ENCODE peak calls at places on chromosomes 2 and 18, in six cellular contexts. One of them, this sample, is unnamed.

GRCh38 chr18:10135302-10135926 is 221.6 kb downstream of the VAPA start:
- DNase-seq in psoas muscle: no peak
- DNase-seq in cardiac muscle cell: no peak
- DNase-seq in endodermal cell: no peak
- DNase-seq in sigmoid colon: no peak
- DNase-seq in CD8-positive, alpha-beta T cell: no peak
- DNase-seq in this sample: no peak

GRCh38 chr2:714005-714741 is 37.0 kb upstream of the TMEM18 start:
- DNase-seq in endodermal cell: peak; percentile 87
- DNase-seq in CD8-positive, alpha-beta T cell: peak; percentile 14
- DNase-seq in sigmoid colon: no peak
- DNase-seq in cardiac muscle cell: peak; percentile 77
- DNase-seq in psoas muscle: no peak
- DNase-seq in this sample: no peak

GRCh38 chr2:145421841-145422240 is 901.9 kb upstream of the ZEB2 start:
- DNase-seq in cardiac muscle cell: no peak
- DNase-seq in psoas muscle: no peak
- DNase-seq in CD8-positive, alpha-beta T cell: no peak
- DNase-seq in sigmoid colon: no peak
- DNase-seq in endodermal cell: no peak
- DNase-seq in this sample: no peak

GRCh38 chr2:44770221-44771187 is 171.0 kb upstream of the SIX3 start:
- DNase-seq in sigmoid colon: no peak
- DNase-seq in CD8-positive, alpha-beta T cell: no peak
- DNase-seq in endodermal cell: peak; percentile 68
- DNase-seq in cardiac muscle cell: no peak
- DNase-seq in psoas muscle: no peak
- DNase-seq in this sample: no peak

GRCh38 chr2:104286806-104287205 is 567.1 kb upstream of the POU3F3 start:
- DNase-seq in cardiac muscle cell: peak; percentile 5
- DNase-seq in psoas muscle: no peak
- DNase-seq in endodermal cell: peak; percentile 78
- DNase-seq in sigmoid colon: no peak
- DNase-seq in CD8-positive, alpha-beta T cell: no peak
- DNase-seq in this sample: no peak

GRCh38 chr18:48031011-48031480 is 100.6 kb upstream of the SMAD2 start:
- DNase-seq in sigmoid colon: peak; percentile 65
- DNase-seq in psoas muscle: no peak
- DNase-seq in endodermal cell: peak; percentile 87
- DNase-seq in CD8-positive, alpha-beta T cell: no peak
- DNase-seq in cardiac muscle cell: peak; percentile 77
- DNase-seq in this sample: no peak

GRCh38 chr18:52387246-52387645 is 47.2 kb downstream of the DCC start:
- DNase-seq in cardiac muscle cell: no peak
- DNase-seq in psoas muscle: no peak
- DNase-seq in CD8-positive, alpha-beta T cell: no peak
- DNase-seq in sigmoid colon: no peak
- DNase-seq in endodermal cell: no peak
- DNase-seq in this sample: no peak

GRCh38 chr2:144115892-144116291 is 404.0 kb downstream of the ZEB2 start:
- DNase-seq in sigmoid colon: no peak
- DNase-seq in cardiac muscle cell: no peak
- DNase-seq in endodermal cell: no peak
- DNase-seq in CD8-positive, alpha-beta T cell: no peak
- DNase-seq in psoas muscle: no peak
- DNase-seq in this sample: no peak

GRCh38 chr2:68251855-68252406 is 401 bp downstream of the PPP3R1 start:
- DNase-seq in cardiac muscle cell: peak; percentile 56
- DNase-seq in psoas muscle: peak; percentile 73
- DNase-seq in CD8-positive, alpha-beta T cell: peak; percentile 43
- DNase-seq in endodermal cell: peak; percentile 77
- DNase-seq in sigmoid colon: peak; percentile 74
- DNase-seq in this sample: no peak

GRCh38 chr2:157152362-157152761 is 105.1 kb upstream of the GALNT5 start:
- DNase-seq in sigmoid colon: no peak
- DNase-seq in cardiac muscle cell: no peak
- DNase-seq in endodermal cell: no peak
- DNase-seq in CD8-positive, alpha-beta T cell: no peak
- DNase-seq in psoas muscle: no peak
- DNase-seq in this sample: no peak

GRCh38 chr18:79524181-79525078 is 128.7 kb downstream of the NFATC1 start:
- DNase-seq in psoas muscle: no peak
- DNase-seq in CD8-positive, alpha-beta T cell: peak; percentile 51
- DNase-seq in endodermal cell: peak; percentile 46
- DNase-seq in sigmoid colon: peak; percentile 55
- DNase-seq in cardiac muscle cell: no peak
- DNase-seq in this sample: peak; percentile 53

GRCh38 chr2:97005353-97005752 is 19.0 kb upstream of the FAM178B start:
- DNase-seq in cardiac muscle cell: no peak
- DNase-seq in endodermal cell: no peak
- DNase-seq in CD8-positive, alpha-beta T cell: no peak
- DNase-seq in psoas muscle: no peak
- DNase-seq in sigmoid colon: no peak
- DNase-seq in this sample: no peak

GRCh38 chr2:113829270-113829669 is 60.6 kb upstream of the ACTR3 start:
- DNase-seq in psoas muscle: no peak
- DNase-seq in cardiac muscle cell: no peak
- DNase-seq in CD8-positive, alpha-beta T cell: no peak
- DNase-seq in sigmoid colon: no peak
- DNase-seq in endodermal cell: no peak
- DNase-seq in this sample: no peak

GRCh38 chr2:70965506-70965905 is 12.9 kb upstream of the ANKRD53 start:
- DNase-seq in endodermal cell: peak; percentile 16
- DNase-seq in sigmoid colon: no peak
- DNase-seq in cardiac muscle cell: no peak
- DNase-seq in psoas muscle: no peak
- DNase-seq in CD8-positive, alpha-beta T cell: no peak
- DNase-seq in this sample: no peak

GRCh38 chr2:163573652-163574051 is 162.2 kb downstream of the FIGN start:
- DNase-seq in CD8-positive, alpha-beta T cell: no peak
- DNase-seq in sigmoid colon: no peak
- DNase-seq in endodermal cell: no peak
- DNase-seq in psoas muscle: no peak
- DNase-seq in cardiac muscle cell: no peak
- DNase-seq in this sample: no peak

GRCh38 chr2:12685145-12685544 is 31.6 kb upstream of the TRIB2 start:
- DNase-seq in endodermal cell: no peak
- DNase-seq in psoas muscle: no peak
- DNase-seq in sigmoid colon: no peak
- DNase-seq in CD8-positive, alpha-beta T cell: no peak
- DNase-seq in cardiac muscle cell: no peak
- DNase-seq in this sample: no peak

GRCh38 chr2:189579585-189579984 is 1.0 kb downstream of the SLC40A1 start:
- DNase-seq in CD8-positive, alpha-beta T cell: no peak
- DNase-seq in psoas muscle: no peak
- DNase-seq in cardiac muscle cell: no peak
- DNase-seq in endodermal cell: no peak
- DNase-seq in sigmoid colon: no peak
- DNase-seq in this sample: no peak

GRCh38 chr2:235135990-235136561 is 184.3 kb downstream of the SH3BP4 start:
- DNase-seq in endodermal cell: peak; percentile 91
- DNase-seq in cardiac muscle cell: peak; percentile 84
- DNase-seq in CD8-positive, alpha-beta T cell: peak; percentile 45
- DNase-seq in sigmoid colon: peak; percentile 90
- DNase-seq in psoas muscle: peak; percentile 83
- DNase-seq in this sample: peak; percentile 82

GRCh38 chr2:62747876-62748275 is 42.4 kb downstream of the EHBP1 start:
- DNase-seq in endodermal cell: no peak
- DNase-seq in psoas muscle: no peak
- DNase-seq in sigmoid colon: no peak
- DNase-seq in cardiac muscle cell: no peak
- DNase-seq in CD8-positive, alpha-beta T cell: no peak
- DNase-seq in this sample: no peak

GRCh38 chr2:122182631-122183030 is 427.2 kb downstream of the TSN start:
- DNase-seq in cardiac muscle cell: no peak
- DNase-seq in sigmoid colon: no peak
- DNase-seq in psoas muscle: no peak
- DNase-seq in endodermal cell: no peak
- DNase-seq in CD8-positive, alpha-beta T cell: no peak
- DNase-seq in this sample: no peak

GRCh38 chr2:14427982-14428567 is 204.4 kb upstream of the LRATD1 start:
- DNase-seq in sigmoid colon: no peak
- DNase-seq in psoas muscle: no peak
- DNase-seq in CD8-positive, alpha-beta T cell: no peak
- DNase-seq in endodermal cell: no peak
- DNase-seq in cardiac muscle cell: no peak
- DNase-seq in this sample: no peak

GRCh38 chr2:49222975-49223528 is 68.7 kb upstream of the FSHR start:
- DNase-seq in psoas muscle: no peak
- DNase-seq in sigmoid colon: no peak
- DNase-seq in cardiac muscle cell: no peak
- DNase-seq in endodermal cell: no peak
- DNase-seq in CD8-positive, alpha-beta T cell: no peak
- DNase-seq in this sample: no peak

GRCh38 chr2:88016948-88017779 is 817 bp upstream of the RNU2-63P start:
- DNase-seq in sigmoid colon: peak; percentile 72
- DNase-seq in CD8-positive, alpha-beta T cell: no peak
- DNase-seq in cardiac muscle cell: peak; percentile 73
- DNase-seq in endodermal cell: peak; percentile 92
- DNase-seq in psoas muscle: no peak
- DNase-seq in this sample: no peak

GRCh38 chr2:120758181-120759048 is 22.7 kb downstream of the GLI2 start:
- DNase-seq in psoas muscle: peak; percentile 78
- DNase-seq in sigmoid colon: peak; percentile 86
- DNase-seq in CD8-positive, alpha-beta T cell: no peak
- DNase-seq in cardiac muscle cell: peak; percentile 41
- DNase-seq in endodermal cell: peak; percentile 68
- DNase-seq in this sample: no peak

GRCh38 chr2:174971868-174972781 is 33.1 kb downstream of the CHN1 start:
- DNase-seq in CD8-positive, alpha-beta T cell: no peak
- DNase-seq in psoas muscle: no peak
- DNase-seq in endodermal cell: no peak
- DNase-seq in sigmoid colon: no peak
- DNase-seq in cardiac muscle cell: no peak
- DNase-seq in this sample: no peak

GRCh38 chr2:4134881-4135565 is 431.6 kb downstream of the DCDC2C start:
- DNase-seq in CD8-positive, alpha-beta T cell: no peak
- DNase-seq in sigmoid colon: no peak
- DNase-seq in cardiac muscle cell: no peak
- DNase-seq in endodermal cell: no peak
- DNase-seq in psoas muscle: no peak
- DNase-seq in this sample: no peak

GRCh38 chr2:4135765-4136164 is 432.4 kb downstream of the DCDC2C start:
- DNase-seq in endodermal cell: no peak
- DNase-seq in psoas muscle: no peak
- DNase-seq in sigmoid colon: no peak
- DNase-seq in cardiac muscle cell: no peak
- DNase-seq in CD8-positive, alpha-beta T cell: no peak
- DNase-seq in this sample: no peak

GRCh38 chr2:4140284-4140962 is 437.0 kb downstream of the DCDC2C start:
- DNase-seq in sigmoid colon: no peak
- DNase-seq in cardiac muscle cell: peak; percentile 23
- DNase-seq in psoas muscle: no peak
- DNase-seq in endodermal cell: peak; percentile 53
- DNase-seq in CD8-positive, alpha-beta T cell: no peak
- DNase-seq in this sample: no peak

DNA sequence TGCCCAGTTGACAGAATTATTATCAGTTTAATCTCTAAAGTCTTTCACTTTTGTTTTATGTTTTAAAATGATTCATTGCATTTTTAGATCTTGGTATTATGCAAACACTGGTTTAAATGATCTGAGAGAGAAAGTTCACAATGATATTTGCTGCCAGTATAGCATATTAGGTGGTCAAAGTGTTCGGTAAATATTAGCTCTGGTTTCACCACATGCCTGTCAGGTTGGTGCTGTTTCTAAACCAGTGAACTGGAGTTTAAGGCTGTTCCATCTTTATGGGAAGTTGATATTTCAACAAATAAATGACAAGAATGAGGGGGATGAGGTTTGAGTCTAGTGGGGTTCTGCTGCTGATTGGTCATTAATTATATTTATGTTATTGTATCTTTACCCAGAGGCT is 436.3 kb downstream of the DCDC2C start:
- DNase-seq in endodermal cell: no peak
- DNase-seq in cardiac muscle cell: no peak
- DNase-seq in psoas muscle: no peak
- DNase-seq in CD8-positive, alpha-beta T cell: no peak
- DNase-seq in sigmoid colon: no peak
- DNase-seq in this sample: no peak
- H3K4me1 ChIP-seq in endodermal cell: no peaks in the 10 kb centered on the region
- H3K4me1 ChIP-seq in cardiac muscle cell: no peaks in the 10 kb centered on the region
- H3K4me1 ChIP-seq in psoas muscle: no peaks in the 10 kb centered on the region
- H3K4me1 ChIP-seq in CD8-positive, alpha-beta T cell: no peaks in the 10 kb centered on the region
- H3K4me1 ChIP-seq in sigmoid colon: no peaks in the 10 kb centered on the region
- H3K4me1 ChIP-seq in this sample: no peaks in the 10 kb centered on the region

GRCh38 chr2:111032721-111033532 is 87.8 kb upstream of the BCL2L11 start:
- DNase-seq in endodermal cell: peak; percentile 51
- DNase-seq in psoas muscle: no peak
- DNase-seq in sigmoid colon: no peak
- DNase-seq in cardiac muscle cell: no peak
- DNase-seq in CD8-positive, alpha-beta T cell: no peak
- DNase-seq in this sample: peak; percentile 55
- H3K4me1 ChIP-seq in endodermal cell: no peaks in the 10 kb centered on the region
- H3K4me1 ChIP-seq in psoas muscle: peaks cover 4% of the 10 kb centered on the region
- H3K4me1 ChIP-seq in sigmoid colon: no peaks in the 10 kb centered on the region
- H3K4me1 ChIP-seq in cardiac muscle cell: peaks cover 44% of the 10 kb centered on the region
- H3K4me1 ChIP-seq in CD8-positive, alpha-beta T cell: no peaks in the 10 kb centered on the region
- H3K4me1 ChIP-seq in this sample: no peaks in the 10 kb centered on the region

DNA sequence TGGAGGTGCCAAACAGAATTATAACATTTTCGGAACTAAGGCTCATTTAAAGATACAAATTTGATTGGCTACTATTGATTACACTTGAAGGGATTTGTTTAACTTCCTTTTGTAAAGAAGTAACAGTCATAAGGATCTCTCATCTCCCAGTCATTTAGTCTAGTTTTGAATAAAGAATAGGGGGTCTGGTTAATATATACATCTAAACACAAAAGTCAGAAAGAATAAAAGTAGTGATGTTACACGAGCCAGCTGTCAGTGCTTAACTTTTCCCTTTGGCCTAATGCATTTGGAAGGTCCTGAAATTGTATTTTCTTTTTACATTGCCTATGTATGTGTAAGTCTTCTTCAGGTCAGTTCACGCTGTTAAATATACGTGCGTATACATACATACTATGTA is 8.1 kb downstream of the SEPTIN2 start:
- DNase-seq in CD8-positive, alpha-beta T cell: no peak
- DNase-seq in psoas muscle: no peak
- DNase-seq in endodermal cell: no peak
- DNase-seq in sigmoid colon: no peak
- DNase-seq in cardiac muscle cell: no peak
- DNase-seq in this sample: no peak
- H3K4me1 ChIP-seq in CD8-positive, alpha-beta T cell: peaks cover 23% of the 10 kb centered on the region
- H3K4me1 ChIP-seq in psoas muscle: peaks cover 45% of the 10 kb centered on the region
- H3K4me1 ChIP-seq in endodermal cell: no peaks in the 10 kb centered on the region
- H3K4me1 ChIP-seq in sigmoid colon: no peaks in the 10 kb centered on the region
- H3K4me1 ChIP-seq in cardiac muscle cell: peaks cover 29% of the 10 kb centered on the region
- H3K4me1 ChIP-seq in this sample: peaks cover 60% of the 10 kb centered on the region

DNA sequence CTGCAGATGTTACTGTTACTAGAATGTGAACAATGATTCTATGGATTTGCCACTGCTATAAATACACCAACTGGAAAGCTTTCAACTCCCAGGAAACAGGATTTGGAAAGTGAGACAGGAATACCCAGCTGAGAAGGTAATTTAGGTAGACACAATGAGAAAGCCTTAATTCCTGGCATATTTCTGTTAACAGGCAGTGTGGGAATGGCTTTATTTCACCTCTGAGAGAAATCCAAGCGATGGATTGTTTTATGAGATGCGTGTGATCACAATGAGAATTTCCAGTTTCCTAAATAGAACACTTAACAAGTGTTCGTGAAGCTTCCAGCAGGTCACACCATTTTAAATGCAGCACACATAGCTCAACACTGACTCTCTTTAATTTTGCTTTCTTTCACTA is 133.0 kb downstream of the SLC8A1 start:
- DNase-seq in cardiac muscle cell: no peak
- DNase-seq in sigmoid colon: no peak
- DNase-seq in psoas muscle: no peak
- DNase-seq in CD8-positive, alpha-beta T cell: no peak
- DNase-seq in endodermal cell: no peak
- DNase-seq in this sample: no peak
- H3K4me1 ChIP-seq in cardiac muscle cell: peaks cover 22% of the 10 kb centered on the region
- H3K4me1 ChIP-seq in sigmoid colon: no peaks in the 10 kb centered on the region
- H3K4me1 ChIP-seq in psoas muscle: no peaks in the 10 kb centered on the region
- H3K4me1 ChIP-seq in CD8-positive, alpha-beta T cell: no peaks in the 10 kb centered on the region
- H3K4me1 ChIP-seq in endodermal cell: no peaks in the 10 kb centered on the region
- H3K4me1 ChIP-seq in this sample: no peaks in the 10 kb centered on the region

This sample was measured in right atrium auricular region.